ENCODE peak calls at places on chromosomes 7 and 10, in five cellular contexts. E is globus pallidus; V is hypothalamus; D is PC-9; F is activated T-cell treated with anti-CD3 and anti-CD28 coated beads, Interleukin-2, amount 50 U/mL, for 1 hour. C is an unnamed sample.

GRCh38 chr7:40541336-40541735 is 406.5 kb downstream of the SUGCT start:
- DNase-seq in E (no peak), V (no peak), D (no peak), F (no peak), C (no peak)

GRCh38 chr7:87316846-87317545 is 28.5 kb upstream of the CROT start:
- DNase-seq in E (no peak), V (no peak), D (peak; percentile 33), F (no peak), C (peak; percentile 95)

GRCh38 chr10:25815999-25816768 is 117.8 kb upstream of the MYO3A start:
- DNase-seq in E (no peak), V (no peak), D (no peak), F (no peak), C (no peak)

GRCh38 chr10:12418000-12418399 is 68.7 kb downstream of the CAMK1D start:
- DNase-seq in E (no peak), V (no peak), D (no peak), F (no peak), C (no peak)

GRCh38 chr10:86225098-86225782 is 141.4 kb downstream of the GRID1 start:
- DNase-seq in E (no peak), V (no peak), D (peak; percentile 19), F (no peak), C (peak; percentile 43)

GRCh38 chr7:132590162-132590561 is 13.9 kb upstream of the PLXNA4 start:
- DNase-seq in E (no peak), V (no peak), D (no peak), F (no peak), C (no peak)

GRCh38 chr10:95284807-95285206 is 6.0 kb downstream of the PDLIM1 start:
- DNase-seq in E (no peak), V (no peak), D (no peak), F (no peak), C (no peak)

GRCh38 chr10:61024801-61025201 is 80.8 kb upstream of the RHOBTB1 start:
- DNase-seq in E (peak; percentile 76), V (no peak), D (no peak), F (no peak), C (no peak)

GRCh38 chr10:30803058-30803457 is 173.5 kb upstream of the LYZL2 start:
- DNase-seq in E (no peak), V (no peak), D (no peak), F (no peak), C (no peak)

GRCh38 chr7:30974605-30975256 is 11.0 kb downstream of the GHRHR start:
- DNase-seq in E (no peak), V (no peak), D (peak; percentile 74), F (no peak), C (no peak)

GRCh38 chr10:11469575-11470391 is 141.7 kb downstream of the USP6NL start:
- DNase-seq in E (no peak), V (no peak), D (no peak), F (no peak), C (no peak)

GRCh38 chr7:127527561-127527960 is 57.8 kb downstream of the GCC1 start:
- DNase-seq in E (no peak), V (no peak), D (no peak), F (no peak), C (no peak)

GRCh38 chr10:7410306-7410799 is 481 bp downstream of the SFMBT2 start:
- DNase-seq in E (peak; percentile 41), V (no peak), D (no peak), F (peak; percentile 58), C (no peak)

GRCh38 chr10:95295031-95295755 is 4.4 kb upstream of the PDLIM1 start:
- DNase-seq in E (no peak), V (no peak), D (peak; percentile 46), F (peak; percentile 26), C (peak; percentile 79)

GRCh38 chr10:89363766-89364407 is 14.0 kb upstream of the IFIT1B start:
- DNase-seq in E (no peak), V (no peak), D (no peak), F (no peak), C (no peak)

GRCh38 chr10:85645097-85645496 is 721.5 kb downstream of the GRID1 start:
- DNase-seq in E (no peak), V (no peak), D (no peak), F (no peak), C (no peak)

GRCh38 chr7:46881507-46882127 is 700.3 kb downstream of the TNS3 start:
- DNase-seq in E (no peak), V (no peak), D (peak; percentile 60), F (no peak), C (no peak)

GRCh38 chr7:49513939-49514338 is 259.5 kb upstream of the VWC2 start:
- DNase-seq in E (no peak), V (no peak), D (no peak), F (no peak), C (no peak)

GRCh38 chr7:51255536-51256243 is 60.9 kb downstream of the COBL start:
- DNase-seq in E (no peak), V (no peak), D (peak; percentile 49), F (no peak), C (no peak)

GRCh38 chr10:109866995-109867635 is 56.2 kb downstream of the XPNPEP1 start:
- DNase-seq in E (no peak), V (no peak), D (no peak), F (no peak), C (no peak)

GRCh38 chr10:75424553-75424952 is 6.9 kb upstream of the LRMDA start:
- DNase-seq in E (no peak), V (no peak), D (no peak), F (no peak), C (no peak)

GRCh38 chr7:134449596-134450194 is 9.2 kb downstream of the AKR1B1 start:
- DNase-seq in E (no peak), V (no peak), D (no peak), F (no peak), C (no peak)

GRCh38 chr10:117552156-117552620 is 9.6 kb downstream of the EMX2 start:
- DNase-seq in E (no peak), V (no peak), D (no peak), F (no peak), C (no peak)

GRCh38 chr7:13984831-13985685 is 4.4 kb downstream of the ETV1 start:
- DNase-seq in E (no peak), V (no peak), D (no peak), F (no peak), C (no peak)

GRCh38 chr7:142461437-142461836 is 203.6 kb upstream of the PRSS58 start:
- DNase-seq in E (no peak), V (no peak), D (no peak), F (no peak), C (no peak)

GRCh38 chr7:45573636-45574470 is at the start of gene ADCY1:
- DNase-seq in E (no peak), V (no peak), D (no peak), F (no peak), C (no peak)

GRCh38 chr10:104038537-104038936 is 47.1 kb downstream of the COL17A1 start:
- DNase-seq in E (no peak), V (no peak), D (no peak), F (no peak), C (no peak)

GRCh38 chr10:124211921-124212320 is 118.5 kb upstream of the CHST15 start:
- DNase-seq in E (no peak), V (no peak), D (no peak), F (no peak), C (peak; percentile 46)

GRCh38 chr10:62083413-62083794 is 181.9 kb downstream of the ARID5B start:
- DNase-seq in E (no peak), V (no peak), D (no peak), F (peak; percentile 42), C (no peak)

GRCh38 chr10:52318822-52319464 is 4.9 kb downstream of the DKK1 start:
- DNase-seq in E (no peak), V (no peak), D (no peak), F (no peak), C (peak; percentile 89)

C was measured in epithelial cell of prostate.